ENCODE peak calls at places on chromosomes 11 and 22, in six cellular contexts. One of them, this sample, is unnamed.

GRCh38 chr11:83725718-83726117 is 439.6 kb upstream of the CCDC90B start:
- DNase-seq in NCI-H2081 treated with DMSO at 0.1 percent for 48 hours: no peak
- DNase-seq in activated T-cell treated with anti-CD3 and anti-CD28 coated beads for 1 hour: no peak
- DNase-seq in NCI-H1105: no peak
- DNase-seq in T-helper 17 cell: no peak
- DNase-seq in stimulated activated CD4-positive, alpha-beta T cell treated with anti-CD3 and anti-CD28 coated beads, Interleukin-12 subunit alpha, Interleukin-12 subunit beta, amount 100 ng/mL, for 48 hours: no peak
- DNase-seq in this sample: no peak

GRCh38 chr11:86678823-86679222 is 6.4 kb upstream of the ME3 start:
- DNase-seq in NCI-H2081 treated with DMSO at 0.1 percent for 48 hours: no peak
- DNase-seq in activated T-cell treated with anti-CD3 and anti-CD28 coated beads for 1 hour: no peak
- DNase-seq in NCI-H1105: no peak
- DNase-seq in T-helper 17 cell: no peak
- DNase-seq in stimulated activated CD4-positive, alpha-beta T cell treated with anti-CD3 and anti-CD28 coated beads, Interleukin-12 subunit alpha, Interleukin-12 subunit beta, amount 100 ng/mL, for 48 hours: no peak
- DNase-seq in this sample: no peak

GRCh38 chr11:3154001-3154599 is 11.0 kb downstream of the OSBPL5 start:
- DNase-seq in NCI-H2081 treated with DMSO at 0.1 percent for 48 hours: no peak
- DNase-seq in activated T-cell treated with anti-CD3 and anti-CD28 coated beads for 1 hour: no peak
- DNase-seq in NCI-H1105: no peak
- DNase-seq in T-helper 17 cell: no peak
- DNase-seq in stimulated activated CD4-positive, alpha-beta T cell treated with anti-CD3 and anti-CD28 coated beads, Interleukin-12 subunit alpha, Interleukin-12 subunit beta, amount 100 ng/mL, for 48 hours: no peak
- DNase-seq in this sample: no peak

GRCh38 chr11:67307545-67308001 is 4.2 kb downstream of the SSH3 start:
- DNase-seq in NCI-H2081 treated with DMSO at 0.1 percent for 48 hours: no peak
- DNase-seq in activated T-cell treated with anti-CD3 and anti-CD28 coated beads for 1 hour: no peak
- DNase-seq in NCI-H1105: no peak
- DNase-seq in T-helper 17 cell: no peak
- DNase-seq in stimulated activated CD4-positive, alpha-beta T cell treated with anti-CD3 and anti-CD28 coated beads, Interleukin-12 subunit alpha, Interleukin-12 subunit beta, amount 100 ng/mL, for 48 hours: no peak
- DNase-seq in this sample: no peak

GRCh38 chr11:127471662-127472061 is 471.1 kb upstream of the KIRREL3 start:
- DNase-seq in NCI-H2081 treated with DMSO at 0.1 percent for 48 hours: no peak
- DNase-seq in activated T-cell treated with anti-CD3 and anti-CD28 coated beads for 1 hour: no peak
- DNase-seq in NCI-H1105: no peak
- DNase-seq in T-helper 17 cell: no peak
- DNase-seq in stimulated activated CD4-positive, alpha-beta T cell treated with anti-CD3 and anti-CD28 coated beads, Interleukin-12 subunit alpha, Interleukin-12 subunit beta, amount 100 ng/mL, for 48 hours: no peak
- DNase-seq in this sample: peak; percentile 10

GRCh38 chr11:63248966-63249365 is 5.6 kb upstream of the SLC22A25 start:
- DNase-seq in NCI-H2081 treated with DMSO at 0.1 percent for 48 hours: no peak
- DNase-seq in activated T-cell treated with anti-CD3 and anti-CD28 coated beads for 1 hour: no peak
- DNase-seq in NCI-H1105: no peak
- DNase-seq in T-helper 17 cell: no peak
- DNase-seq in stimulated activated CD4-positive, alpha-beta T cell treated with anti-CD3 and anti-CD28 coated beads, Interleukin-12 subunit alpha, Interleukin-12 subunit beta, amount 100 ng/mL, for 48 hours: no peak
- DNase-seq in this sample: no peak

GRCh38 chr11:72807789-72808188 is 6.4 kb upstream of the ATG16L2 start:
- DNase-seq in NCI-H2081 treated with DMSO at 0.1 percent for 48 hours: no peak
- DNase-seq in activated T-cell treated with anti-CD3 and anti-CD28 coated beads for 1 hour: no peak
- DNase-seq in NCI-H1105: no peak
- DNase-seq in T-helper 17 cell: no peak
- DNase-seq in stimulated activated CD4-positive, alpha-beta T cell treated with anti-CD3 and anti-CD28 coated beads, Interleukin-12 subunit alpha, Interleukin-12 subunit beta, amount 100 ng/mL, for 48 hours: no peak
- DNase-seq in this sample: no peak

GRCh38 chr11:46353706-46354105 is 6.4 kb downstream of the DGKZ start:
- DNase-seq in NCI-H2081 treated with DMSO at 0.1 percent for 48 hours: no peak
- DNase-seq in activated T-cell treated with anti-CD3 and anti-CD28 coated beads for 1 hour: no peak
- DNase-seq in NCI-H1105: no peak
- DNase-seq in T-helper 17 cell: no peak
- DNase-seq in stimulated activated CD4-positive, alpha-beta T cell treated with anti-CD3 and anti-CD28 coated beads, Interleukin-12 subunit alpha, Interleukin-12 subunit beta, amount 100 ng/mL, for 48 hours: no peak
- DNase-seq in this sample: no peak

GRCh38 chr11:45803981-45804805 is 756 bp upstream of the SLC35C1 start:
- DNase-seq in NCI-H2081 treated with DMSO at 0.1 percent for 48 hours: peak; percentile 30
- DNase-seq in activated T-cell treated with anti-CD3 and anti-CD28 coated beads for 1 hour: peak; percentile 49
- DNase-seq in NCI-H1105: peak; percentile 42
- DNase-seq in T-helper 17 cell: peak; percentile 67
- DNase-seq in stimulated activated CD4-positive, alpha-beta T cell treated with anti-CD3 and anti-CD28 coated beads, Interleukin-12 subunit alpha, Interleukin-12 subunit beta, amount 100 ng/mL, for 48 hours: peak; percentile 57
- DNase-seq in this sample: peak; percentile 82

GRCh38 chr11:113634940-113635575 is 71.0 kb downstream of the TMPRSS5 start:
- DNase-seq in NCI-H2081 treated with DMSO at 0.1 percent for 48 hours: no peak
- DNase-seq in activated T-cell treated with anti-CD3 and anti-CD28 coated beads for 1 hour: no peak
- DNase-seq in NCI-H1105: no peak
- DNase-seq in T-helper 17 cell: no peak
- DNase-seq in stimulated activated CD4-positive, alpha-beta T cell treated with anti-CD3 and anti-CD28 coated beads, Interleukin-12 subunit alpha, Interleukin-12 subunit beta, amount 100 ng/mL, for 48 hours: no peak
- DNase-seq in this sample: no peak

GRCh38 chr22:39988386-39989114 is 6.2 kb upstream of the FAM83F start:
- DNase-seq in NCI-H2081 treated with DMSO at 0.1 percent for 48 hours: no peak
- DNase-seq in activated T-cell treated with anti-CD3 and anti-CD28 coated beads for 1 hour: no peak
- DNase-seq in NCI-H1105: no peak
- DNase-seq in T-helper 17 cell: no peak
- DNase-seq in stimulated activated CD4-positive, alpha-beta T cell treated with anti-CD3 and anti-CD28 coated beads, Interleukin-12 subunit alpha, Interleukin-12 subunit beta, amount 100 ng/mL, for 48 hours: no peak
- DNase-seq in this sample: no peak

GRCh38 chr22:44712156-44712555 is 10.2 kb downstream of the PRR5 start:
- DNase-seq in NCI-H2081 treated with DMSO at 0.1 percent for 48 hours: no peak
- DNase-seq in activated T-cell treated with anti-CD3 and anti-CD28 coated beads for 1 hour: no peak
- DNase-seq in NCI-H1105: no peak
- DNase-seq in T-helper 17 cell: no peak
- DNase-seq in stimulated activated CD4-positive, alpha-beta T cell treated with anti-CD3 and anti-CD28 coated beads, Interleukin-12 subunit alpha, Interleukin-12 subunit beta, amount 100 ng/mL, for 48 hours: no peak
- DNase-seq in this sample: no peak

This sample was measured in H7.